ENCODE peak calls at places on chromosome 18, in four cellular contexts. One of them, this sample, is unnamed.

GRCh38 chr18:6220129-6220528 is 194.6 kb downstream of the L3MBTL4 start:
- DNase-seq in A549: no peak
- DNase-seq in IMR-90: no peak
- DNase-seq in dorsolateral prefrontal cortex: no peak
- DNase-seq in this sample: no peak

GRCh38 chr18:5424903-5425302 is 118.9 kb downstream of the EPB41L3 start:
- DNase-seq in dorsolateral prefrontal cortex: no peak
- DNase-seq in A549: peak; percentile 32
- DNase-seq in IMR-90: peak; percentile 65
- DNase-seq in this sample: peak; percentile 28

GRCh38 chr18:74496508-74497307 is 545 bp downstream of the CNDP2 start:
- DNase-seq in dorsolateral prefrontal cortex: peak; percentile 56
- DNase-seq in IMR-90: peak; percentile 42
- DNase-seq in A549: peak; percentile 51
- DNase-seq in this sample: peak; percentile 69

GRCh38 chr18:74493689-74494088 is 2.5 kb upstream of the CNDP2 start:
- DNase-seq in IMR-90: peak; percentile 55
- DNase-seq in dorsolateral prefrontal cortex: peak; percentile 65
- DNase-seq in A549: peak; percentile 82
- DNase-seq in this sample: no peak

GRCh38 chr18:49645836-49646235 is 84.0 kb downstream of the LIPG start:
- DNase-seq in IMR-90: peak; percentile 43
- DNase-seq in A549: no peak
- DNase-seq in dorsolateral prefrontal cortex: no peak
- DNase-seq in this sample: no peak

GRCh38 chr18:61575419-61575818 is 242.2 kb downstream of the CDH20 start:
- DNase-seq in dorsolateral prefrontal cortex: no peak
- DNase-seq in IMR-90: no peak
- DNase-seq in A549: no peak
- DNase-seq in this sample: no peak

GRCh38 chr18:54558609-54559585 is 32.1 kb upstream of the DYNAP start:
- DNase-seq in A549: peak; percentile 16
- DNase-seq in IMR-90: peak; percentile 3
- DNase-seq in dorsolateral prefrontal cortex: no peak
- DNase-seq in this sample: peak; percentile 39

GRCh38 chr18:21000667-21001066 is 110.9 kb downstream of the ROCK1 start:
- DNase-seq in IMR-90: peak; percentile 32
- DNase-seq in dorsolateral prefrontal cortex: no peak
- DNase-seq in A549: no peak
- DNase-seq in this sample: no peak

GRCh38 chr18:9901377-9901776 is 12.4 kb upstream of the VAPA start:
- DNase-seq in dorsolateral prefrontal cortex: no peak
- DNase-seq in IMR-90: no peak
- DNase-seq in A549: no peak
- DNase-seq in this sample: no peak

GRCh38 chr18:74506405-74507119 is 10.4 kb downstream of the CNDP2 start:
- DNase-seq in dorsolateral prefrontal cortex: no peak
- DNase-seq in IMR-90: peak; percentile 36
- DNase-seq in A549: no peak
- DNase-seq in this sample: no peak

GRCh38 chr18:40293311-40293710 is 1661.7 kb upstream of the PIK3C3 start:
- DNase-seq in IMR-90: no peak
- DNase-seq in dorsolateral prefrontal cortex: no peak
- DNase-seq in A549: no peak
- DNase-seq in this sample: no peak

GRCh38 chr18:12842459-12843380 is 41.3 kb downstream of the PTPN2 start:
- DNase-seq in A549: no peak
- DNase-seq in IMR-90: no peak
- DNase-seq in dorsolateral prefrontal cortex: no peak
- DNase-seq in this sample: no peak

GRCh38 chr18:53687002-53687401 is 537.5 kb downstream of the MBD2 start:
- DNase-seq in dorsolateral prefrontal cortex: no peak
- DNase-seq in IMR-90: no peak
- DNase-seq in A549: no peak
- DNase-seq in this sample: no peak

GRCh38 chr18:59643740-59644139 is 53.5 kb downstream of the CCBE1 start:
- DNase-seq in IMR-90: no peak
- DNase-seq in A549: no peak
- DNase-seq in dorsolateral prefrontal cortex: no peak
- DNase-seq in this sample: no peak

GRCh38 chr18:59691046-59691395 is 6.2 kb downstream of the CCBE1 start:
- DNase-seq in A549: no peak
- DNase-seq in IMR-90: peak; percentile 91
- DNase-seq in dorsolateral prefrontal cortex: no peak
- DNase-seq in this sample: no peak

GRCh38 chr18:5969355-5970003 is 74.2 kb upstream of the TMEM200C start:
- DNase-seq in IMR-90: no peak
- DNase-seq in dorsolateral prefrontal cortex: no peak
- DNase-seq in A549: no peak
- DNase-seq in this sample: no peak

GRCh38 chr18:6566338-6566911 is 151.7 kb upstream of the L3MBTL4 start:
- DNase-seq in A549: no peak
- DNase-seq in dorsolateral prefrontal cortex: no peak
- DNase-seq in IMR-90: no peak
- DNase-seq in this sample: no peak

GRCh38 chr18:77765468-77765867 is 515.8 kb downstream of the GALR1 start:
- DNase-seq in A549: peak; percentile 35
- DNase-seq in dorsolateral prefrontal cortex: peak; percentile 51
- DNase-seq in IMR-90: no peak
- DNase-seq in this sample: peak; percentile 34

GRCh38 chr18:40326987-40327386 is 1628.0 kb upstream of the PIK3C3 start:
- DNase-seq in dorsolateral prefrontal cortex: no peak
- DNase-seq in A549: no peak
- DNase-seq in IMR-90: no peak
- DNase-seq in this sample: no peak

DNA sequence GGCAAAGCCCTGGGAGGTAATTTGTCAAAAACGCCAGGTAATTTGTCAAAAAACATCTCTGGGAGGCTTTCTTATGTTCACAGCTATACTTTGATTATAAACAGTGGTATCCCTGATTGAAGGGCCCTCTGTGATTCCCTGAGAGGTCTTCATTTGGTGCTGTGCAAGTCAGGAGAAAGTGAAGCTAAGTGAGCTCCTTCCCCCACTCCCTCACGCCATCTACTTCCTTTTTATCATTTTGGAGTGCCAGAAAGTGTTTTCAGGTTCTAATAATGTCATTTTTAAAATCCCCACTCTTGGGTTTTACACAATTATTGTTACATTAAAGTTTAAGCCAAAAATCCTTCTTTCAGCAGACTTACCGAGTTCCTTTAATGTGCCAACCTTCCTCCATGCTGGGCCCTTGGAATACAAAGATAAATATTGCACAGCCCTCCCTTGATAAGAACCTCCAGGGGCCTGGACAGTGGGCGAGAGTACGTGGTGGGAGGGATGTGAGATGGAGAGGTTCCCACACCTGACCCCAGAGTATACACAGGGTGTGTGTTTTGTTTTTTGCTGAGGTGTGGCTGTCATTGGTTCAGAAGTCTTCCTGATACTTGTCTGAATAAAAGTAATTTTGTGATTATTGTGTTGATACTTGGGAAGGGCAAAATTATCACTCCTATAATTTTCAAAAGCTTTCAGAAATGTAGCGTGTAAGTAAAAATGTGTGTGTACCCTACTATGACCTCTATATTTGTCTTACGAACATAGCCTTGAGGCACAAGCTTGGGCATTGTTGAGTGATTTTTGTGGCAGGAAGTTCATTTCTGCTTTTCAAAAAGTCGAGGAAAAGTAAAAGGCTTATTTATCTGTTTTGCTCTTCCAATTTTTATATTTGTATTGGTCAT is 8.1 kb downstream of the MAPRE2 start:
- DNase-seq in dorsolateral prefrontal cortex: no peak
- DNase-seq in IMR-90: no peak
- DNase-seq in A549: no peak
- DNase-seq in this sample: no peak
- H3K27ac ChIP-seq in dorsolateral prefrontal cortex: peak overlapping the region; percentile 47
- H3K27ac ChIP-seq in IMR-90: no peak overlapping the region
- H3K27ac ChIP-seq in A549: no peak overlapping the region
- H3K27ac ChIP-seq in this sample: no peak overlapping the region

DNA sequence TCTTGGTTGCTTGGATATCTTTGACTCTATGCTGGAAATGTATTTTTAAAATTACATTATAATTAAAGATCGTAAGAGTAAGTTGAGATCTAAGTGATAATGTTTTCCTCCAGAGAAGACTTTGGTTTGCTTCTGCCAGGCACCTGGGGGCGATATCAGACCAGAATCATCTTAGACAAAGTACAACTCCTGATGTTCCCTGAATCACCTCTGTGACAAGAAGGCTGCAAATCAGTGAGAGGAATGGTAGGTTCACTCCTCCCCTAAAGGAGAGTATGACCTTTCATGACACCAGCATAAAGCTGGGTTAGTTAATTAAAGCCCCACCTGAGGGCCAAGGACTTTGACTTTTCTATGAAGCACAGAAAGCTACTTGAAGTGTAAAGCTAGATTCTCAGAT is 114.4 kb upstream of the DTNA start:
- DNase-seq in dorsolateral prefrontal cortex: no peak
- DNase-seq in A549: peak; percentile 1
- DNase-seq in IMR-90: peak; percentile 41
- DNase-seq in this sample: peak; percentile 19
- H3K27ac ChIP-seq in dorsolateral prefrontal cortex: no peak overlapping the region
- H3K27ac ChIP-seq in A549: no peak overlapping the region
- H3K27ac ChIP-seq in IMR-90: no peak overlapping the region
- H3K27ac ChIP-seq in this sample: no peak overlapping the region

DNA sequence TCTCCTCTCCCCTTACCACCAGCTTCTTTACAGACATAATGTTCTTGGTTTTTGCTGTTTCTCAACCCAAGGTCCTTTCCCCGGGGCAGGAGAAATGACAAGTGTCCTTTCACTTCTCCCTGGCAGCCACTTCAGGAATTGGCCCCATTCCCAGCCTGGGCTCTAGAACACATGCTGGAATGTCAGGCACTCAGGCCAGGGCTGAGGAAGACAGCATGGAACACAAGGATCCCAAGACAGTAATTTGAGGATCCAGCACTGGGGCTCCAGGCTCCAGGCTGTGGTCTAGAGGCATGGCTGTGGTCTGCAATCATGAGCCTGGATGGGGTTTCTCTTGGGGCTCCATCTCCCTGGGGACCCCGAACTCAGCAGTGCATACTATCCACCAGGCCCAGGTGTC is 201.4 kb downstream of the CELF4 start:
- DNase-seq in dorsolateral prefrontal cortex: peak; percentile 47
- DNase-seq in IMR-90: no peak
- DNase-seq in A549: no peak
- DNase-seq in this sample: no peak
- H3K27ac ChIP-seq in dorsolateral prefrontal cortex: no peak overlapping the region
- H3K27ac ChIP-seq in IMR-90: no peak overlapping the region
- H3K27ac ChIP-seq in A549: no peak overlapping the region
- H3K27ac ChIP-seq in this sample: no peak overlapping the region

GRCh38 chr18:4068552-4069158 is 386.5 kb downstream of the DLGAP1 start:
- DNase-seq in IMR-90: peak; percentile 56
- DNase-seq in dorsolateral prefrontal cortex: no peak
- DNase-seq in A549: peak; percentile 65
- DNase-seq in this sample: peak; percentile 66
- H3K27ac ChIP-seq in IMR-90: no peak overlapping the region
- H3K27ac ChIP-seq in dorsolateral prefrontal cortex: no peak overlapping the region
- H3K27ac ChIP-seq in A549: no peak overlapping the region
- H3K27ac ChIP-seq in this sample: no peak overlapping the region

GRCh38 chr18:34549367-34549766 is 160.7 kb upstream of the DTNA start:
- DNase-seq in A549: no peak
- DNase-seq in IMR-90: no peak
- DNase-seq in dorsolateral prefrontal cortex: no peak
- DNase-seq in this sample: no peak

GRCh38 chr18:34548973-34549294 is 161.2 kb upstream of the DTNA start:
- DNase-seq in A549: no peak
- DNase-seq in IMR-90: no peak
- DNase-seq in dorsolateral prefrontal cortex: no peak
- DNase-seq in this sample: no peak

GRCh38 chr18:34550156-34550555 is 159.9 kb upstream of the DTNA start:
- DNase-seq in A549: no peak
- DNase-seq in IMR-90: no peak
- DNase-seq in dorsolateral prefrontal cortex: no peak
- DNase-seq in this sample: no peak

GRCh38 chr18:34551824-34552223 is 158.3 kb upstream of the DTNA start:
- DNase-seq in dorsolateral prefrontal cortex: no peak
- DNase-seq in A549: no peak
- DNase-seq in IMR-90: no peak
- DNase-seq in this sample: no peak

DNA sequence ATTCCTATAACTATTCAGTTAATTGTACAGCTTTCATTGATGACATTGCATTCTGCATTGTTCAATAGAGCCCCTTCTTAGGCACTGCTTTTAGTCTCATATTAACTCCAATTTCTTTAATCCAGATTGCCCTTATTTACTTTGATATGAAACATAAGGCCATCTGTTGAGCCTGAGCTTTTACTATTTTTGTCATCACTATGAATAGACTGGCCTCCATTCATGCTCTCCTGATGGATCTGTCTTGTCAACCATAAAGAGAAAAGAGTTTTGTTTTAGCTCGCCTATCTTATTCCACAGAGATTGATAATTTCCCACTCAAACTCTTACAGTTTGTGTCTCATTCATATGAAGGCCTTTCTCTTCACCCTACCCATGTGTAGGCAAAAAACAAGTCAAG is 159.2 kb upstream of the DTNA start:
- DNase-seq in A549: no peak
- DNase-seq in IMR-90: no peak
- DNase-seq in dorsolateral prefrontal cortex: no peak
- DNase-seq in this sample: no peak
- H3K27ac ChIP-seq in A549: no peak overlapping the region
- H3K27ac ChIP-seq in IMR-90: no peak overlapping the region
- H3K27ac ChIP-seq in dorsolateral prefrontal cortex: no peak overlapping the region
- H3K27ac ChIP-seq in this sample: no peak overlapping the region

This sample was measured in SJCRH30.